ENCODE peak calls at places on chromosome 19, in four cellular contexts. One of them, this sample, is unnamed.
A peak's percentile ranks its signal among the peaks of the same experiment; 100 is the strongest.

GRCh38 chr19:40721936-40722661 is 5.2 kb downstream of the ITPKC start:
- DNase-seq in HCT116: no peak
- DNase-seq in HepG2: no peak
- DNase-seq in K562: no peak
- DNase-seq in this sample: no peak

GRCh38 chr19:48999481-49000325 is 6.0 kb downstream of the RUVBL2 start:
- DNase-seq in HepG2: no peak
- DNase-seq in K562: peak; percentile 40
- DNase-seq in HCT116: no peak
- DNase-seq in this sample: no peak

GRCh38 chr19:39514840-39515550 is at the start of gene SELENOV:
- DNase-seq in HepG2: no peak
- DNase-seq in HCT116: no peak
- DNase-seq in K562: peak; percentile 60
- DNase-seq in this sample: no peak

GRCh38 chr19:55485439-55486011 is 537 bp downstream of the NAT14 start:
- DNase-seq in K562: no peak
- DNase-seq in HepG2: no peak
- DNase-seq in HCT116: no peak
- DNase-seq in this sample: no peak

GRCh38 chr19:21138130-21138529 is 3.7 kb upstream of the ZNF431 start:
- DNase-seq in HCT116: no peak
- DNase-seq in HepG2: peak; percentile 70
- DNase-seq in K562: no peak
- DNase-seq in this sample: no peak

GRCh38 chr19:31641591-31641990 is 292.4 kb upstream of the TSHZ3 start:
- DNase-seq in K562: no peak
- DNase-seq in HepG2: no peak
- DNase-seq in HCT116: no peak
- DNase-seq in this sample: no peak

GRCh38 chr19:1523412-1524205 is at the start of gene PLK5:
- DNase-seq in K562: peak; percentile 74
- DNase-seq in HCT116: no peak
- DNase-seq in HepG2: no peak
- DNase-seq in this sample: no peak

GRCh38 chr19:44552324-44552723 is 22.8 kb upstream of the CEACAM20 start:
- DNase-seq in HepG2: peak; percentile 47
- DNase-seq in K562: peak; percentile 71
- DNase-seq in HCT116: peak; percentile 63
- DNase-seq in this sample: no peak

GRCh38 chr19:3578390-3578789 is 5.6 kb downstream of the HMG20B start:
- DNase-seq in K562: no peak
- DNase-seq in HepG2: no peak
- DNase-seq in HCT116: no peak
- DNase-seq in this sample: no peak

GRCh38 chr19:3577741-3578344 is 5.1 kb downstream of the HMG20B start:
- DNase-seq in HCT116: no peak
- DNase-seq in K562: no peak
- DNase-seq in HepG2: no peak
- DNase-seq in this sample: no peak

GRCh38 chr19:3575949-3576673 is 3.4 kb downstream of the HMG20B start:
- DNase-seq in HCT116: no peak
- DNase-seq in K562: no peak
- DNase-seq in HepG2: no peak
- DNase-seq in this sample: no peak

GRCh38 chr19:3575260-3575741 is 2.6 kb downstream of the HMG20B start:
- DNase-seq in K562: no peak
- DNase-seq in HCT116: no peak
- DNase-seq in HepG2: peak; percentile 55
- DNase-seq in this sample: no peak

GRCh38 chr19:3576696-3577443 is 4.1 kb downstream of the HMG20B start:
- DNase-seq in HCT116: no peak
- DNase-seq in HepG2: no peak
- DNase-seq in K562: peak; percentile 87
- DNase-seq in this sample: no peak
- H3K4me3 ChIP-seq in HCT116: peak overlapping the region; percentile 40
- H3K4me3 ChIP-seq in HepG2: no peak overlapping the region
- H3K4me3 ChIP-seq in K562: peak overlapping the region; percentile 11
- H3K4me3 ChIP-seq in this sample: no peak overlapping the region

GRCh38 chr19:29508181-29508580 is 17.6 kb upstream of the VSTM2B start:
- DNase-seq in HepG2: no peak
- DNase-seq in HCT116: no peak
- DNase-seq in K562: no peak
- DNase-seq in this sample: no peak

GRCh38 chr19:29509456-29509855 is 16.3 kb upstream of the VSTM2B start:
- DNase-seq in K562: no peak
- DNase-seq in HCT116: no peak
- DNase-seq in HepG2: no peak
- DNase-seq in this sample: no peak

GRCh38 chr19:29506619-29506911 is 19.2 kb upstream of the VSTM2B start:
- DNase-seq in HepG2: no peak
- DNase-seq in K562: no peak
- DNase-seq in HCT116: no peak
- DNase-seq in this sample: no peak

GRCh38 chr19:29505034-29505824 is 20.6 kb upstream of the VSTM2B start:
- DNase-seq in HepG2: no peak
- DNase-seq in K562: no peak
- DNase-seq in HCT116: no peak
- DNase-seq in this sample: no peak

DNA sequence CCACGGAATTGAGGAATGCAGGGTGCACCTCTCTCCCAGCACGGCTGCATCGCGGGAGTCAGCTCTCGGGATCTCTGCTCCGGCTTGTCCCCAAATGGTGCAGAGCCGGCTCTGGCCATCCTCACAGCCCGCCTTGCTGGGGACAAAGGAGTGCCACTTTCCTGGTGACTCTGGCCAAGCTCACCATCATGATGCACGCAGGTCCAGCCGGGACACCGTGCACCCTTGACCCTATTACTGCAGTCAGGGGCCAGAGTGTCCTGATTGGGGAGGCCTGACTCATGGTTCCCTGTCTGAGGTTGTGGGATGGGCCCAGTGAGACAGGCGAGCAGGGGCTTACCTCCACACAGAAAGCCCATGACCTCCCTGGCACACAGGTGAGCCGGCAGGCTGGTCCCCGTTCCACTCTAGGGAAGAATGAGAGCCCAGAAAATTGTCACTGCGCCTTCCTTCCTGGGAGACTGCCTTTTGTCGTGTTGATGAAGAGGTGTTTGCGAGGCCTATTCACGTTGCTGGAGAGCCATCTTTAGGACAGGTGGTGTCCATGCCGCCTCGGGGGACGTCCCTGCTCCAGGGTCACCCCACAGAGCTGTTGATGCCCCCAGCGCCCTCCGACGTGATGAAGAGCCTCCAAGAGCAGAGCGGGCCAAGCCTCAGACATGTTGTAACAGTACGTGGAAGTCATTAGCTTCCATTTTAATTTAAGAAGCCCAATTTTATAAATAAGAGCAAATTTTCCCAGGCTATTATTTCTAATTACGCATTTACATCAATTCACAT is 18.5 kb upstream of the VSTM2B start:
- DNase-seq in HepG2: no peak
- DNase-seq in K562: no peak
- DNase-seq in HCT116: no peak
- DNase-seq in this sample: no peak
- H3K27ac ChIP-seq in HepG2: no peak overlapping the region
- H3K27ac ChIP-seq in K562: no peak overlapping the region
- H3K27ac ChIP-seq in HCT116: no peak overlapping the region
- H3K27ac ChIP-seq in this sample: no peak overlapping the region

GRCh38 chr19:50897191-50897607 is 14.0 kb downstream of the KLK4 start:
- DNase-seq in HepG2: no peak
- DNase-seq in K562: no peak
- DNase-seq in HCT116: no peak
- DNase-seq in this sample: no peak
- TF ChIP-seq TCF7L2 in HepG2: no peak
- TF ChIP-seq TCF7L2 in K562: no peak
- TF ChIP-seq TCF7L2 in HCT116: no peak
- TF ChIP-seq TCF7L2 in this sample: no peak

GRCh38 chr19:8577741-8578140 is 499 bp upstream of the MYO1F start:
- DNase-seq in K562: no peak
- DNase-seq in HepG2: no peak
- DNase-seq in HCT116: no peak
- DNase-seq in this sample: no peak

GRCh38 chr19:8575467-8575997 is 1.7 kb downstream of the MYO1F start:
- DNase-seq in K562: no peak
- DNase-seq in HCT116: no peak
- DNase-seq in HepG2: no peak
- DNase-seq in this sample: no peak

GRCh38 chr19:8578642-8579265 is 1.5 kb upstream of the MYO1F start:
- DNase-seq in K562: peak; percentile 77
- DNase-seq in HepG2: peak; percentile 35
- DNase-seq in HCT116: peak; percentile 47
- DNase-seq in this sample: no peak

GRCh38 chr19:8576273-8576993 is 809 bp downstream of the MYO1F start:
- DNase-seq in HepG2: no peak
- DNase-seq in K562: no peak
- DNase-seq in HCT116: no peak
- DNase-seq in this sample: no peak

GRCh38 chr19:8577247-8577646 is at the start of gene MYO1F:
- DNase-seq in HCT116: no peak
- DNase-seq in K562: peak; percentile 48
- DNase-seq in HepG2: no peak
- DNase-seq in this sample: no peak
- H3K4me3 ChIP-seq in HCT116: no peak within 1 kb of the TSS
- H3K4me3 ChIP-seq in K562: no peak within 1 kb of the TSS
- H3K4me3 ChIP-seq in HepG2: no peak within 1 kb of the TSS
- H3K4me3 ChIP-seq in this sample: no peak within 1 kb of the TSS

GRCh38 chr19:35775046-35775297 is 392 bp upstream of the ARHGAP33 start:
- DNase-seq in HCT116: no peak
- DNase-seq in K562: no peak
- DNase-seq in HepG2: no peak
- DNase-seq in this sample: no peak

GRCh38 chr19:35776102-35776788 is 881 bp downstream of the ARHGAP33 start:
- DNase-seq in HCT116: no peak
- DNase-seq in K562: no peak
- DNase-seq in HepG2: no peak
- DNase-seq in this sample: no peak

GRCh38 chr19:35774274-35775045 is 904 bp upstream of the ARHGAP33 start:
- DNase-seq in HCT116: no peak
- DNase-seq in HepG2: no peak
- DNase-seq in K562: no peak
- DNase-seq in this sample: no peak

GRCh38 chr19:35777411-35777841 is 2.1 kb downstream of the ARHGAP33 start:
- DNase-seq in HepG2: peak; percentile 46
- DNase-seq in K562: no peak
- DNase-seq in HCT116: no peak
- DNase-seq in this sample: no peak

DNA sequence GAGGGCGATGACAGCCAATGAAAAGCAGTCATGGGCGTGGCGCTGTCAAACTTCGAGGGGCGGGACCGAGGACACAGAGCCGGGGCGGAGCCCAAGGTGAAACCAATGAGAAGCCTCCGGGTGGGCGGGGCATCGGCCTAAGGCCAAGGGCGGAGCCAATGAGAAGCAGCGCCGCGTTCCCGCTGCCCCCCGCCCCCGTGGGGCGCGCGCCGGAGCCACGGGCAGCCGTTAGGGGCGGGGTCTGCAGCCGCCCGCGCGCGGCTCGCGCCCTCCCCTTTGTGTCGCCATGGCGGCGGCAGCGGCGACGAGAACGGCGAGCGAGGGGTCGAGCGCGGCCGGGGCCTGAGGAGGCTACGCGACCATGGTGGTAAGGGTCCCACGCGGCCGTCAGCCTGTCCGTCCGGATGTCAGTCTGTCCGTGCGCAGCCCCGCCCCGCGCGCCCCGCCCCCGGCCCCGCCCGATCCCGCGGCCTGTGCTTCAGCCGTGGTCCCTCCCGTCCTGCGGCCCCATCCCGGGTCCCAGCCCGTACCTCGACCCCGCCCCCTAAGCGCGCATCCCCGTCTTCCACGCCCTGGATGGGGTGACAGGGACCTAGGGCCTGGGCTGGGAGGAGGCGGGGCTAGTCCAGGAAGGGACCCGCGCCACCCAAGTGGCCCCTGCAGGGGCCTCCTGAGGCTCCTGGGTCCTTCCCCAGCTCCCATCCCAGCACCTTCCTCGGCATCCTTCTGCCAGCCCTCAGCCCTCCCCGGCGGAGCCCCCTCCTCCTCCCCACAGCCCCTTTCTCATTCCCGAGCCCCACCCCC is at the start of gene ARHGAP33:
- DNase-seq in HCT116: peak; percentile 95
- DNase-seq in K562: peak; percentile 99
- DNase-seq in HepG2: peak; percentile 94
- DNase-seq in this sample: peak; percentile 72
- H3K27ac ChIP-seq in HCT116: no peak within 1 kb of the TSS
- H3K27ac ChIP-seq in K562: peak within 1 kb of the TSS; percentile 70
- H3K27ac ChIP-seq in HepG2: no peak within 1 kb of the TSS
- H3K27ac ChIP-seq in this sample: peak within 1 kb of the TSS; percentile 24

DNA sequence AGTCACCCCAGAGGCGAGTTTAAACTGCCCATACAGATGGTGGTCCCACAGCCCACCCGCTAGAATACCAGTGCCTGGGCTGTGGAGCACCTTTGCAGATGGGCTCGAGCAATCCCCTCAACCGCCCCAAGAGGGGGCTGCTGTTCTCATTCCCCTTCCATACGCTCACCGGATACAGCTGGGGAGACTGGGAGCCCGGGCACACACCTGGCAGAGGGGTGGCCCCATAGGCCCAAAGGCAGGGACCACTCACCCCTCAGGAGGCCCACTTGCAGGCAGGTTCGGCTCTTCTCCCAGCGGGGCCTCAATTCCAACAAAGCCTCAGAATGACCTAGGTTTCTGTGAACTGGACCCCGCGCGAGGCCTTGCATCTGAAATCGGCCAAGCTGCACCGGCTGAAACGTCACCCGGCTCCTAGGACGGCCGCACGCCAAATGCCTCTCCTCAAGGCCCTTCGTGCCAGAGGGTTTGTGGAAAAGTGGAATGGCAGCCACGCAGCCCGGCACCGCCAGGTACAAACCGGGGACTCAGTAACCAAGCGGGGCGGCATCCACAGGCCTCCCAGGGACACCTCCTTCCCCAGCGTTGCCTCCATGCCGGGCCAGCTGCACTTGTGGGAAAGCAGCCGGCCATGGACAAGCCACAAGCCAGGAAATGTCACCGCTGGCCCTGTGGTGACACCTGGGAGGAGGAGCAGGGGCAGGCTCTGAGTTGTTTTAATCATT is 18.7 kb downstream of the MLLT1 start:
- DNase-seq in HCT116: no peak
- DNase-seq in HepG2: peak; percentile 28
- DNase-seq in K562: peak; percentile 66
- DNase-seq in this sample: no peak
- TF ChIP-seq TCF7L2 in HCT116: no peak
- TF ChIP-seq TCF7L2 in HepG2: no peak
- TF ChIP-seq TCF7L2 in K562: no peak
- TF ChIP-seq TCF7L2 in this sample: no peak

GRCh38 chr19:38304352-38304865 is 358 bp downstream of the C19orf33 start:
- DNase-seq in K562: no peak
- DNase-seq in HepG2: no peak
- DNase-seq in HCT116: no peak
- DNase-seq in this sample: no peak
- H3K4me3 ChIP-seq in K562: no peak overlapping the region
- H3K4me3 ChIP-seq in HepG2: peak overlapping the region; percentile 60
- H3K4me3 ChIP-seq in HCT116: peak overlapping the region; percentile 91
- H3K4me3 ChIP-seq in this sample: peak overlapping the region; percentile 71

This sample was measured in Panc1.